ENCODE peak calls at places on chromosome 11, in nine cellular contexts. One of them, this sample, is unnamed. For H3K36me3, the result is how much of the 10 kb centered on the place peaks cover.

GRCh38 chr11:46896719-46897406 is 21.5 kb downstream of the LRP4 start:
- DNase-seq in upper lobe of right lung: no peak
- DNase-seq in fibroblast of lung: peak
- DNase-seq in ovary: no peak
- DNase-seq in brain microvascular endothelial cell: peak
- DNase-seq in OCI-LY7: peak
- DNase-seq in thoracic aorta: no peak
- DNase-seq in astrocyte: no peak
- DNase-seq in heart right ventricle: no peak
- DNase-seq in this sample: no peak

GRCh38 chr11:72100009-72100408 is 3.1 kb downstream of the LAMTOR1 start:
- DNase-seq in upper lobe of right lung: no peak
- DNase-seq in fibroblast of lung: no peak
- DNase-seq in ovary: no peak
- DNase-seq in brain microvascular endothelial cell: no peak
- DNase-seq in OCI-LY7: no peak
- DNase-seq in thoracic aorta: no peak
- DNase-seq in astrocyte: no peak
- DNase-seq in heart right ventricle: no peak
- DNase-seq in this sample: no peak

GRCh38 chr11:14376920-14377319 is 17.9 kb upstream of the RRAS2 start:
- DNase-seq in upper lobe of right lung: no peak
- DNase-seq in fibroblast of lung: no peak
- DNase-seq in ovary: no peak
- DNase-seq in brain microvascular endothelial cell: no peak
- DNase-seq in OCI-LY7: no peak
- DNase-seq in thoracic aorta: no peak
- DNase-seq in astrocyte: no peak
- DNase-seq in heart right ventricle: no peak
- DNase-seq in this sample: no peak

GRCh38 chr11:94151311-94151710 is 22.7 kb downstream of the PANX1 start:
- DNase-seq in upper lobe of right lung: no peak
- DNase-seq in fibroblast of lung: no peak
- DNase-seq in ovary: no peak
- DNase-seq in brain microvascular endothelial cell: no peak
- DNase-seq in OCI-LY7: no peak
- DNase-seq in thoracic aorta: no peak
- DNase-seq in astrocyte: no peak
- DNase-seq in heart right ventricle: no peak
- DNase-seq in this sample: no peak

GRCh38 chr11:77136784-77137420 is 8.9 kb downstream of the MYO7A start:
- DNase-seq in upper lobe of right lung: no peak
- DNase-seq in fibroblast of lung: no peak
- DNase-seq in ovary: no peak
- DNase-seq in brain microvascular endothelial cell: no peak
- DNase-seq in OCI-LY7: no peak
- DNase-seq in thoracic aorta: no peak
- DNase-seq in astrocyte: no peak
- DNase-seq in heart right ventricle: no peak
- DNase-seq in this sample: no peak

GRCh38 chr11:3835100-3835485 is 5.7 kb downstream of the RHOG start:
- DNase-seq in upper lobe of right lung: no peak
- DNase-seq in fibroblast of lung: no peak
- DNase-seq in ovary: no peak
- DNase-seq in brain microvascular endothelial cell: no peak
- DNase-seq in OCI-LY7: no peak
- DNase-seq in thoracic aorta: no peak
- DNase-seq in astrocyte: no peak
- DNase-seq in heart right ventricle: no peak
- DNase-seq in this sample: no peak

GRCh38 chr11:86537541-86538222 is 134.7 kb downstream of the ME3 start:
- DNase-seq in upper lobe of right lung: no peak
- DNase-seq in fibroblast of lung: peak
- DNase-seq in ovary: no peak
- DNase-seq in brain microvascular endothelial cell: peak
- DNase-seq in OCI-LY7: no peak
- DNase-seq in thoracic aorta: no peak
- DNase-seq in astrocyte: no peak
- DNase-seq in heart right ventricle: no peak
- DNase-seq in this sample: no peak

GRCh38 chr11:3904228-3904627 is 48.8 kb downstream of the STIM1 start:
- DNase-seq in upper lobe of right lung: no peak
- DNase-seq in fibroblast of lung: no peak
- DNase-seq in ovary: no peak
- DNase-seq in brain microvascular endothelial cell: no peak
- DNase-seq in OCI-LY7: no peak
- DNase-seq in thoracic aorta: no peak
- DNase-seq in astrocyte: no peak
- DNase-seq in heart right ventricle: no peak
- DNase-seq in this sample: no peak

GRCh38 chr11:69560141-69560790 is 78.8 kb downstream of the LINC01488 start:
- DNase-seq in upper lobe of right lung: no peak
- DNase-seq in fibroblast of lung: no peak
- DNase-seq in ovary: no peak
- DNase-seq in brain microvascular endothelial cell: no peak
- DNase-seq in OCI-LY7: no peak
- DNase-seq in thoracic aorta: no peak
- DNase-seq in astrocyte: peak
- DNase-seq in heart right ventricle: no peak
- DNase-seq in this sample: no peak

GRCh38 chr11:76770642-76771445 is 12.3 kb upstream of the TSKU start:
- DNase-seq in upper lobe of right lung: no peak
- DNase-seq in fibroblast of lung: peak
- DNase-seq in ovary: peak
- DNase-seq in brain microvascular endothelial cell: peak
- DNase-seq in OCI-LY7: no peak
- DNase-seq in thoracic aorta: no peak
- DNase-seq in astrocyte: peak
- DNase-seq in heart right ventricle: no peak
- DNase-seq in this sample: peak

GRCh38 chr11:128323381-128323780 is 264.0 kb downstream of the ETS1 start:
- DNase-seq in upper lobe of right lung: no peak
- DNase-seq in fibroblast of lung: peak
- DNase-seq in ovary: no peak
- DNase-seq in brain microvascular endothelial cell: peak
- DNase-seq in OCI-LY7: peak
- DNase-seq in thoracic aorta: no peak
- DNase-seq in astrocyte: no peak
- DNase-seq in heart right ventricle: no peak
- DNase-seq in this sample: no peak
- TF ChIP-seq CTCF in upper lobe of right lung: peak
- TF ChIP-seq CTCF in fibroblast of lung: peak
- TF ChIP-seq CTCF in ovary: no peak
- TF ChIP-seq CTCF in brain microvascular endothelial cell: peak
- TF ChIP-seq CTCF in OCI-LY7: peak
- TF ChIP-seq CTCF in thoracic aorta: no peak
- TF ChIP-seq CTCF in astrocyte: peak
- TF ChIP-seq CTCF in heart right ventricle: no peak
- TF ChIP-seq CTCF in this sample: no peak

GRCh38 chr11:18050853-18051252 is 4.8 kb upstream of the TPH1 start:
- DNase-seq in upper lobe of right lung: no peak
- DNase-seq in fibroblast of lung: no peak
- DNase-seq in ovary: no peak
- DNase-seq in brain microvascular endothelial cell: no peak
- DNase-seq in OCI-LY7: no peak
- DNase-seq in thoracic aorta: no peak
- DNase-seq in astrocyte: no peak
- DNase-seq in heart right ventricle: no peak
- DNase-seq in this sample: no peak

GRCh38 chr11:18046116-18046777 is at the start of gene TPH1:
- DNase-seq in upper lobe of right lung: peak
- DNase-seq in fibroblast of lung: peak
- DNase-seq in ovary: peak
- DNase-seq in brain microvascular endothelial cell: peak
- DNase-seq in OCI-LY7: no peak
- DNase-seq in thoracic aorta: peak
- DNase-seq in astrocyte: peak
- DNase-seq in heart right ventricle: peak
- DNase-seq in this sample: peak
- H3K4me3 ChIP-seq in upper lobe of right lung: no peak
- H3K4me3 ChIP-seq in fibroblast of lung: no peak
- H3K4me3 ChIP-seq in ovary: no peak
- H3K4me3 ChIP-seq in brain microvascular endothelial cell: peak
- H3K4me3 ChIP-seq in OCI-LY7: no peak
- H3K4me3 ChIP-seq in thoracic aorta: peak
- H3K4me3 ChIP-seq in astrocyte: peak
- H3K4me3 ChIP-seq in heart right ventricle: peak
- H3K4me3 ChIP-seq in this sample: no peak

DNA sequence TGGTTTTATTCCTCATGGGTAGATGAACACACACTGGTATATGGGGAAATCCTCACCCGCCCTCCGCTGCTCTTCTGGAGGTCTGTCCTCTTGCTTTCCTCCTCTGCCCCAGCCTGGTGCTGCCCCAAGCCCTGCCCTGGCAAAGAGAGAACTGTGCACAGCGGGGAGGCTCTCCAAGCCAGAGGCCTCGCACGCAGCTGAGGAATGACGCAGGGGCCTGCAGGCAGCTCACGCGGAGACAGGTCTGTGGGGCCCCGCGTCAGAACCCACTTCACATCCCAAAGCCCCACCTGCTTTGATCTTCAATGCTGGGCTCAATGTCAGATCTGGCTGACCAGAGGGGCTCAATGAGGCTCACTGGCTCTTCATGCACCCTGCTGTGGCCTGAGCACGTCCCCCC is 10.0 kb downstream of the GATD1 start:
- DNase-seq in upper lobe of right lung: no peak
- DNase-seq in fibroblast of lung: no peak
- DNase-seq in ovary: no peak
- DNase-seq in brain microvascular endothelial cell: no peak
- DNase-seq in OCI-LY7: no peak
- DNase-seq in thoracic aorta: no peak
- DNase-seq in astrocyte: no peak
- DNase-seq in heart right ventricle: no peak
- DNase-seq in this sample: no peak
- H3K36me3 ChIP-seq in upper lobe of right lung: half or more
- H3K36me3 ChIP-seq in fibroblast of lung: half or more
- H3K36me3 ChIP-seq in ovary: under half
- H3K36me3 ChIP-seq in brain microvascular endothelial cell: half or more
- H3K36me3 ChIP-seq in OCI-LY7: half or more
- H3K36me3 ChIP-seq in thoracic aorta: under half
- H3K36me3 ChIP-seq in astrocyte: under half
- H3K36me3 ChIP-seq in heart right ventricle: under half
- H3K36me3 ChIP-seq in this sample: under half

DNA sequence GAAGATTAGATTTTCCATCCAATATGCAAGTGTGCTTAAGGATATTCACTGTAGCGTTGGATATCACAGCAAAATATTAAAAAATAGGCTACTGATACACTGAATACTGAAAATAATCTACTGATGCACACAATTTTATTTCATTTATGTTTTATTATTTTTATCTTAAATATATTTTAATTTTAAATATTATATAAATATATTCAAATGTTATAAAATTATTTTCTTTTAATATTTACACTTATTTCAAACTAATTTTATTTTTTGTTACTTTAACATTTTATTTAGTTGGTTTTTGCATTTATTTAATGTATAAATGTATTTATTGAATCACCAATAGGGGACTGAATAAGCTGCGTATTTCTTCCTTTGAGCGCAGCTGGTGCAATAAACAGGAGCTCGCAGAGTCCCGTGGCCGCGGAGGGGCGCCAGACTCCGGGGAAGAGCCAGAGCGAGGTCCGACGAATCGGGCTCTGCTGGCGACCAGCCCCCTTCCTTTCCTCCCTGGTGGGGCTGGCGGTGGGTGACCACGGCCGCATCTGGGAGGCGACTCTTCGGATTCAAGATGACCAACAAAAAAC is 12.2 kb downstream of the MMP3 start:
- DNase-seq in upper lobe of right lung: peak
- DNase-seq in fibroblast of lung: peak
- DNase-seq in ovary: no peak
- DNase-seq in brain microvascular endothelial cell: peak
- DNase-seq in OCI-LY7: no peak
- DNase-seq in thoracic aorta: no peak
- DNase-seq in astrocyte: no peak
- DNase-seq in heart right ventricle: peak
- DNase-seq in this sample: no peak
- TF ChIP-seq CTCF in upper lobe of right lung: peak
- TF ChIP-seq CTCF in fibroblast of lung: peak
- TF ChIP-seq CTCF in ovary: no peak
- TF ChIP-seq CTCF in brain microvascular endothelial cell: peak
- TF ChIP-seq CTCF in OCI-LY7: no peak
- TF ChIP-seq CTCF in thoracic aorta: peak
- TF ChIP-seq CTCF in astrocyte: peak
- TF ChIP-seq CTCF in heart right ventricle: no peak
- TF ChIP-seq CTCF in this sample: peak

DNA sequence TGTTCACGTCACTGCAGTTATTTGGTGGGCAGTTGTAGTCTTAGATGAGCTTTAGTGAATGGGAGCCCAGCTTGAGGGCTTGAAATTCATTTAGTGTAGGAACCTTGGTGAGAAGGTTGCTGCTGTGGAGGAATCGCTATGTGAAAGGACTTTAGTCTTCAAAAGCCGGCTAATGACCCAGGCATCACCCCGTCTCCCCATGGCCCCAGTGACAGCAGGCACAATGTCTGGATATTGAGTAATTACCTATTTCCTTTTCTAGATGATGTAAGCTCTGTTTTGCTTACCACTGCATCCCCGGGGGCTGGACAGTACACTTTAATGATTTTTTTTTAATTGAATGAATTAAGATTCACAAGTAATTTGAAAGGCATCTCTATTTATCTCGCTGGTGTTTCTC is 283.2 kb downstream of the ST3GAL4 start:
- DNase-seq in upper lobe of right lung: no peak
- DNase-seq in fibroblast of lung: no peak
- DNase-seq in ovary: no peak
- DNase-seq in brain microvascular endothelial cell: no peak
- DNase-seq in OCI-LY7: no peak
- DNase-seq in thoracic aorta: no peak
- DNase-seq in astrocyte: no peak
- DNase-seq in heart right ventricle: no peak
- DNase-seq in this sample: no peak
- H3K4me3 ChIP-seq in upper lobe of right lung: no peak
- H3K4me3 ChIP-seq in fibroblast of lung: no peak
- H3K4me3 ChIP-seq in ovary: no peak
- H3K4me3 ChIP-seq in brain microvascular endothelial cell: no peak
- H3K4me3 ChIP-seq in OCI-LY7: no peak
- H3K4me3 ChIP-seq in thoracic aorta: no peak
- H3K4me3 ChIP-seq in astrocyte: no peak
- H3K4me3 ChIP-seq in heart right ventricle: no peak
- H3K4me3 ChIP-seq in this sample: no peak